ENCODE peak calls at places on chromosomes 1 and 21, in five cellular contexts. One of them, this sample, is unnamed.

GRCh38 chr21:25371831-25372434 is 235.3 kb downstream of the MRPL39 start:
- DNase-seq in NCI-H774: no peak
- DNase-seq in GM13976: no peak
- DNase-seq in omental fat pad: no peak
- DNase-seq in amygdala: no peak
- DNase-seq in this sample: no peak

GRCh38 chr1:8540266-8540926 is 222.5 kb downstream of the SLC45A1 start:
- DNase-seq in NCI-H774: no peak
- DNase-seq in GM13976: no peak
- DNase-seq in omental fat pad: no peak
- DNase-seq in amygdala: no peak
- DNase-seq in this sample: no peak

GRCh38 chr21:25862112-25862511 is 127.3 kb downstream of the GABPA start:
- DNase-seq in NCI-H774: no peak
- DNase-seq in GM13976: no peak
- DNase-seq in omental fat pad: no peak
- DNase-seq in amygdala: no peak
- DNase-seq in this sample: no peak

GRCh38 chr1:245864872-245865271 is 642.2 kb downstream of the SMYD3 start:
- DNase-seq in NCI-H774: no peak
- DNase-seq in GM13976: no peak
- DNase-seq in omental fat pad: no peak
- DNase-seq in amygdala: no peak
- DNase-seq in this sample: no peak

GRCh38 chr1:61589382-61589765 is 135.6 kb downstream of the TM2D1 start:
- DNase-seq in NCI-H774: no peak
- DNase-seq in GM13976: no peak
- DNase-seq in omental fat pad: no peak
- DNase-seq in amygdala: no peak
- DNase-seq in this sample: no peak

GRCh38 chr21:29441651-29442050 is 142.9 kb downstream of the BACH1 start:
- DNase-seq in NCI-H774: no peak
- DNase-seq in GM13976: no peak
- DNase-seq in omental fat pad: no peak
- DNase-seq in amygdala: no peak
- DNase-seq in this sample: no peak

GRCh38 chr1:28508435-28508754 is 2.6 kb downstream of the RCC1 start:
- DNase-seq in NCI-H774: no peak
- DNase-seq in GM13976: no peak
- DNase-seq in omental fat pad: no peak
- DNase-seq in amygdala: no peak
- DNase-seq in this sample: no peak

GRCh38 chr21:33775100-33775828 is 133.0 kb downstream of the ITSN1 start:
- DNase-seq in NCI-H774: no peak
- DNase-seq in GM13976: no peak
- DNase-seq in omental fat pad: no peak
- DNase-seq in amygdala: no peak
- DNase-seq in this sample: no peak

GRCh38 chr1:10823000-10823401 is 26.6 kb upstream of the CASZ1 start:
- DNase-seq in NCI-H774: no peak
- DNase-seq in GM13976: no peak
- DNase-seq in omental fat pad: no peak
- DNase-seq in amygdala: no peak
- DNase-seq in this sample: peak

GRCh38 chr1:57886376-57886775 is 462.5 kb upstream of the DAB1 start:
- DNase-seq in NCI-H774: no peak
- DNase-seq in GM13976: no peak
- DNase-seq in omental fat pad: no peak
- DNase-seq in amygdala: no peak
- DNase-seq in this sample: no peak

GRCh38 chr21:42621166-42621827 is 32.1 kb upstream of the PDE9A start:
- DNase-seq in NCI-H774: no peak
- DNase-seq in GM13976: no peak
- DNase-seq in omental fat pad: no peak
- DNase-seq in amygdala: no peak
- DNase-seq in this sample: peak

GRCh38 chr1:219788700-219789099 is 139.7 kb downstream of the SLC30A10 start:
- DNase-seq in NCI-H774: no peak
- DNase-seq in GM13976: no peak
- DNase-seq in omental fat pad: no peak
- DNase-seq in amygdala: no peak
- DNase-seq in this sample: no peak

GRCh38 chr1:41924911-41925310 is 6.2 kb upstream of the HIVEP3 start:
- DNase-seq in NCI-H774: no peak
- DNase-seq in GM13976: no peak
- DNase-seq in omental fat pad: no peak
- DNase-seq in amygdala: no peak
- DNase-seq in this sample: no peak

GRCh38 chr1:87231703-87232363 is 96.8 kb upstream of the LMO4 start:
- DNase-seq in NCI-H774: no peak
- DNase-seq in GM13976: no peak
- DNase-seq in omental fat pad: no peak
- DNase-seq in amygdala: no peak
- DNase-seq in this sample: no peak

GRCh38 chr1:17405898-17406759 is 33.3 kb downstream of the RCC2 start:
- DNase-seq in NCI-H774: no peak
- DNase-seq in GM13976: peak
- DNase-seq in omental fat pad: no peak
- DNase-seq in amygdala: peak
- DNase-seq in this sample: peak

GRCh38 chr1:33634806-33635205 is 162.4 kb downstream of the ZSCAN20 start:
- DNase-seq in NCI-H774: no peak
- DNase-seq in GM13976: peak
- DNase-seq in omental fat pad: no peak
- DNase-seq in amygdala: no peak
- DNase-seq in this sample: peak

GRCh38 chr1:228210684-228211083 is 2.8 kb downstream of the OBSCN start:
- DNase-seq in NCI-H774: no peak
- DNase-seq in GM13976: no peak
- DNase-seq in omental fat pad: no peak
- DNase-seq in amygdala: no peak
- DNase-seq in this sample: no peak

GRCh38 chr1:178470411-178470960 is 26.3 kb downstream of the CLEC20A start:
- DNase-seq in NCI-H774: no peak
- DNase-seq in GM13976: no peak
- DNase-seq in omental fat pad: no peak
- DNase-seq in amygdala: no peak
- DNase-seq in this sample: no peak

GRCh38 chr1:27332536-27333281 is 9.1 kb upstream of the SYTL1 start:
- DNase-seq in NCI-H774: no peak
- DNase-seq in GM13976: peak
- DNase-seq in omental fat pad: no peak
- DNase-seq in amygdala: peak
- DNase-seq in this sample: peak

GRCh38 chr1:30185809-30186208 is 537.6 kb downstream of the MATN1 start:
- DNase-seq in NCI-H774: no peak
- DNase-seq in GM13976: no peak
- DNase-seq in omental fat pad: no peak
- DNase-seq in amygdala: no peak
- DNase-seq in this sample: no peak

GRCh38 chr1:178418284-178418955 is 78.3 kb downstream of the CLEC20A start:
- DNase-seq in NCI-H774: no peak
- DNase-seq in GM13976: no peak
- DNase-seq in omental fat pad: no peak
- DNase-seq in amygdala: no peak
- DNase-seq in this sample: peak

GRCh38 chr1:15424981-15425380 is 13.3 kb upstream of the CTRC start:
- DNase-seq in NCI-H774: no peak
- DNase-seq in GM13976: no peak
- DNase-seq in omental fat pad: no peak
- DNase-seq in amygdala: no peak
- DNase-seq in this sample: no peak

GRCh38 chr1:43991476-43992231 is at the start of gene CCDC24:
- DNase-seq in NCI-H774: peak
- DNase-seq in GM13976: peak
- DNase-seq in omental fat pad: peak
- DNase-seq in amygdala: peak
- DNase-seq in this sample: peak

GRCh38 chr1:147545133-147545532 is 3.8 kb downstream of the BCL9 start:
- DNase-seq in NCI-H774: no peak
- DNase-seq in GM13976: no peak
- DNase-seq in omental fat pad: peak
- DNase-seq in amygdala: peak
- DNase-seq in this sample: peak

GRCh38 chr1:112319371-112320034 is 76.5 kb upstream of the CTTNBP2NL start:
- DNase-seq in NCI-H774: no peak
- DNase-seq in GM13976: no peak
- DNase-seq in omental fat pad: no peak
- DNase-seq in amygdala: no peak
- DNase-seq in this sample: no peak

GRCh38 chr1:22749919-22750670 is 39.5 kb downstream of the EPHB2 start:
- DNase-seq in NCI-H774: no peak
- DNase-seq in GM13976: no peak
- DNase-seq in omental fat pad: no peak
- DNase-seq in amygdala: no peak
- DNase-seq in this sample: no peak

GRCh38 chr1:233064988-233065387 is 114.6 kb downstream of the NTPCR start:
- DNase-seq in NCI-H774: no peak
- DNase-seq in GM13976: no peak
- DNase-seq in omental fat pad: no peak
- DNase-seq in amygdala: no peak
- DNase-seq in this sample: no peak

GRCh38 chr1:15261155-15262002 is 14.4 kb downstream of the FHAD1 start:
- DNase-seq in NCI-H774: no peak
- DNase-seq in GM13976: peak
- DNase-seq in omental fat pad: no peak
- DNase-seq in amygdala: no peak
- DNase-seq in this sample: no peak

GRCh38 chr1:119885903-119886783 is 10.2 kb downstream of the ADAM30 start:
- DNase-seq in NCI-H774: peak
- DNase-seq in GM13976: peak
- DNase-seq in omental fat pad: peak
- DNase-seq in amygdala: no peak
- DNase-seq in this sample: peak

GRCh38 chr1:7418442-7419080 is 352.5 kb upstream of the VAMP3 start:
- DNase-seq in NCI-H774: no peak
- DNase-seq in GM13976: no peak
- DNase-seq in omental fat pad: peak
- DNase-seq in amygdala: no peak
- DNase-seq in this sample: no peak

GRCh38 chr1:165907256-165907857 is 79.9 kb downstream of the UCK2 start:
- DNase-seq in NCI-H774: no peak
- DNase-seq in GM13976: no peak
- DNase-seq in omental fat pad: no peak
- DNase-seq in amygdala: no peak
- DNase-seq in this sample: no peak

GRCh38 chr1:203548917-203549708 is 55.2 kb downstream of the OPTC start:
- DNase-seq in NCI-H774: no peak
- DNase-seq in GM13976: no peak
- DNase-seq in omental fat pad: no peak
- DNase-seq in amygdala: no peak
- DNase-seq in this sample: no peak

GRCh38 chr21:29606613-29607012 is 307.9 kb downstream of the BACH1 start:
- DNase-seq in NCI-H774: no peak
- DNase-seq in GM13976: no peak
- DNase-seq in omental fat pad: no peak
- DNase-seq in amygdala: no peak
- DNase-seq in this sample: no peak

GRCh38 chr1:64519921-64520320 is 50.0 kb downstream of the CACHD1 start:
- DNase-seq in NCI-H774: no peak
- DNase-seq in GM13976: no peak
- DNase-seq in omental fat pad: no peak
- DNase-seq in amygdala: no peak
- DNase-seq in this sample: no peak

GRCh38 chr1:4203501-4203900 is 303.4 kb upstream of the C1orf174 start:
- DNase-seq in NCI-H774: no peak
- DNase-seq in GM13976: no peak
- DNase-seq in omental fat pad: no peak
- DNase-seq in amygdala: no peak
- DNase-seq in this sample: no peak